ENCODE peak calls at places on chromosome 12, in eight cellular contexts. S, T, K, O, B, Z, I and H are unnamed samples. For H3K4me1 and H3K36me3, the result is how much of the 10 kb centered on the place peaks cover.

GRCh38 chr12:7093892-7094291 is 1.6 kb upstream of the C1R start:
- DNase-seq in S (peak), T (no peak), K (peak), O (no peak), B (no peak), Z (no peak), I (no peak), H (no peak)

GRCh38 chr12:66984962-66985361 is 284.2 kb upstream of the CAND1 start:
- DNase-seq in S (no peak), T (no peak), K (no peak), O (no peak), B (no peak), Z (no peak), I (no peak), H (no peak)

GRCh38 chr12:102461501-102461900 is 18.9 kb downstream of the IGF1 start:
- DNase-seq in S (no peak), T (no peak), K (no peak), O (no peak), B (no peak), Z (no peak), I (no peak), H (no peak)

GRCh38 chr12:25904442-25904841 is 54.0 kb upstream of the RASSF8 start:
- DNase-seq in S (no peak), T (no peak), K (no peak), O (no peak), B (no peak), Z (no peak), I (no peak), H (peak)

GRCh38 chr12:39835517-39836489 is 216.2 kb upstream of the ABCD2 start:
- DNase-seq in S (no peak), T (no peak), K (no peak), O (no peak), B (no peak), Z (no peak), I (no peak), H (no peak)

GRCh38 chr12:57735198-57735855 is 3.2 kb downstream of the AGAP2 start:
- DNase-seq in S (no peak), T (no peak), K (no peak), O (no peak), B (no peak), Z (no peak), I (no peak), H (no peak)

GRCh38 chr12:33763331-33763730 is 259.0 kb upstream of the ALG10 start:
- DNase-seq in S (no peak), T (no peak), K (no peak), O (no peak), B (no peak), Z (no peak), I (no peak), H (no peak)

GRCh38 chr12:95059984-95060383 is 13.4 kb downstream of the NR2C1 start:
- DNase-seq in S (no peak), T (no peak), K (no peak), O (no peak), B (no peak), Z (no peak), I (no peak), H (no peak)

GRCh38 chr12:103657331-103657730 is 70.3 kb downstream of the STAB2 start:
- DNase-seq in S (no peak), T (no peak), K (no peak), O (no peak), B (no peak), Z (no peak), I (no peak), H (peak)

GRCh38 chr12:41437578-41437977 is 249.5 kb downstream of the PDZRN4 start:
- DNase-seq in S (no peak), T (no peak), K (no peak), O (no peak), B (no peak), Z (no peak), I (no peak), H (no peak)

GRCh38 chr12:120132863-120133385 is 16.4 kb upstream of the RAB35 start:
- DNase-seq in S (no peak), T (no peak), K (no peak), O (no peak), B (no peak), Z (no peak), I (no peak), H (no peak)

GRCh38 chr12:26271889-26272492 is 76.6 kb downstream of the SSPN start:
- DNase-seq in S (peak), T (peak), K (no peak), O (no peak), B (no peak), Z (no peak), I (no peak), H (peak)

GRCh38 chr12:78645956-78646355 is 218.6 kb upstream of the SYT1 start:
- DNase-seq in S (no peak), T (no peak), K (no peak), O (no peak), B (no peak), Z (no peak), I (no peak), H (no peak)

GRCh38 chr12:25829192-25829591 is 129.3 kb upstream of the RASSF8 start:
- DNase-seq in S (peak), T (no peak), K (no peak), O (no peak), B (no peak), Z (no peak), I (no peak), H (peak)

GRCh38 chr12:26009593-26009992 is 51.1 kb downstream of the RASSF8 start:
- DNase-seq in S (no peak), T (no peak), K (no peak), O (no peak), B (no peak), Z (no peak), I (no peak), H (no peak)

GRCh38 chr12:27707216-27707615 is 3.4 kb upstream of the MRPS35 start:
- DNase-seq in S (no peak), T (no peak), K (no peak), O (no peak), B (no peak), Z (no peak), I (no peak), H (no peak)

GRCh38 chr12:3464561-3464960 is 26.4 kb upstream of the PRMT8 start:
- DNase-seq in S (no peak), T (no peak), K (no peak), O (no peak), B (no peak), Z (no peak), I (no peak), H (no peak)

GRCh38 chr12:53948650-53949593 is 5.8 kb upstream of the HOXC12 start:
- DNase-seq in S (no peak), T (no peak), K (no peak), O (no peak), B (no peak), Z (no peak), I (no peak), H (no peak)

GRCh38 chr12:20132818-20133217 is 235.5 kb upstream of the PDE3A start:
- DNase-seq in S (no peak), T (no peak), K (no peak), O (no peak), B (no peak), Z (no peak), I (no peak), H (no peak)

GRCh38 chr12:92078167-92079053 is 67.2 kb downstream of the BTG1 start:
- DNase-seq in S (no peak), T (no peak), K (no peak), O (no peak), B (no peak), Z (no peak), I (no peak), H (peak)

GRCh38 chr12:17151917-17152316 is 546.0 kb upstream of the LMO3 start:
- DNase-seq in S (no peak), T (no peak), K (no peak), O (no peak), B (no peak), Z (no peak), I (no peak), H (no peak)

GRCh38 chr12:122827258-122827657 is 8.0 kb upstream of the HIP1R start:
- DNase-seq in S (no peak), T (no peak), K (no peak), O (no peak), B (no peak), Z (no peak), I (no peak), H (no peak)

GRCh38 chr12:34402228-34402898 is 380.1 kb downstream of the ALG10 start:
- DNase-seq in S (peak), T (no peak), K (peak), O (no peak), B (peak), Z (no peak), I (no peak), H (no peak)

GRCh38 chr12:66717049-66717448 is 38.2 kb upstream of the GRIP1 start:
- DNase-seq in S (no peak), T (no peak), K (no peak), O (no peak), B (no peak), Z (no peak), I (no peak), H (no peak)

GRCh38 chr12:118189761-118190181 is 53.8 kb downstream of the PEBP1 start:
- DNase-seq in S (peak), T (peak), K (no peak), O (peak), B (no peak), Z (no peak), I (no peak), H (peak)

GRCh38 chr12:124392271-124392990 is 97.5 kb downstream of the RFLNA start:
- DNase-seq in S (peak), T (no peak), K (no peak), O (no peak), B (no peak), Z (no peak), I (no peak), H (peak)

GRCh38 chr12:68158427-68158826 is 1.1 kb downstream of the IFNG start:
- DNase-seq in S (no peak), T (no peak), K (no peak), O (peak), B (no peak), Z (no peak), I (no peak), H (peak)

GRCh38 chr12:53051058-53051880 is 1.4 kb downstream of the TNS2 start:
- DNase-seq in S (peak), T (peak), K (no peak), O (no peak), B (no peak), Z (no peak), I (no peak), H (peak)

GRCh38 chr12:4169959-4170358 is 103.6 kb upstream of the CCND2 start:
- DNase-seq in S (no peak), T (no peak), K (no peak), O (no peak), B (no peak), Z (no peak), I (no peak), H (no peak)

GRCh38 chr12:124479680-124480468 is 87.5 kb downstream of the NCOR2 start:
- DNase-seq in S (no peak), T (no peak), K (no peak), O (no peak), B (no peak), Z (no peak), I (no peak), H (no peak)

GRCh38 chr12:106247731-106248176 is at the start of gene CKAP4:
- DNase-seq in S (peak), T (peak), K (peak), O (no peak), B (peak), Z (no peak), I (peak), H (peak)

GRCh38 chr12:124125472-124125871 is 152.5 kb downstream of the ZNF664 start:
- DNase-seq in S (no peak), T (no peak), K (peak), O (no peak), B (no peak), Z (no peak), I (no peak), H (peak)

GRCh38 chr12:104708891-104709290 is 249.2 kb downstream of the SLC41A2 start:
- DNase-seq in S (no peak), T (no peak), K (no peak), O (no peak), B (no peak), Z (no peak), I (no peak), H (no peak)
- H3K4me1 ChIP-seq in S (under half), T (under half), K (under half), O (under half), B (under half), Z (under half), I (under half), H (under half)

GRCh38 chr12:121801601-121802484 is 2.0 kb upstream of the SETD1B start:
- DNase-seq in S (no peak), T (no peak), K (no peak), O (no peak), B (no peak), Z (no peak), I (no peak), H (peak)
- H3K36me3 ChIP-seq in S (under half), T (under half), K (under half), O (under half), B (half or more), Z (under half), I (under half), H (under half)

GRCh38 chr12:9741726-9742125 is 8.8 kb upstream of the CLECL1 start:
- DNase-seq in S (no peak), T (no peak), K (no peak), O (no peak), B (no peak), Z (no peak), I (peak), H (no peak)

GRCh38 chr12:9735601-9736000 is 2.7 kb upstream of the CLECL1 start:
- DNase-seq in S (no peak), T (no peak), K (no peak), O (no peak), B (no peak), Z (no peak), I (no peak), H (no peak)

GRCh38 chr12:9742665-9743064 is 9.8 kb upstream of the CLECL1 start:
- DNase-seq in S (no peak), T (no peak), K (no peak), O (no peak), B (no peak), Z (no peak), I (no peak), H (no peak)

GRCh38 chr12:9736931-9737705 is 4.2 kb upstream of the CLECL1 start:
- DNase-seq in S (no peak), T (no peak), K (no peak), O (no peak), B (no peak), Z (no peak), I (no peak), H (no peak)

GRCh38 chr12:9740109-9740750 is 7.3 kb upstream of the CLECL1 start:
- DNase-seq in S (no peak), T (no peak), K (no peak), O (no peak), B (no peak), Z (no peak), I (no peak), H (no peak)
- H3K4me3 ChIP-seq in S (peak), T (no peak), K (peak), O (no peak), B (peak), Z (peak), I (no peak), H (peak)

GRCh38 chr12:47903927-47904646 is 707 bp downstream of the VDR start:
- DNase-seq in S (peak), T (peak), K (no peak), O (no peak), B (no peak), Z (no peak), I (peak), H (peak)
- H3K4me1 ChIP-seq in S (under half), T (under half), K (half or more), O (under half), B (under half), Z (under half), I (under half), H (under half)